ENCODE peak calls at places on chromosomes 13 and 19, in five cellular contexts. M, U, B, W and J are unnamed samples.

GRCh38 chr13:23681253-23681652 is 111.0 kb downstream of the TNFRSF19 start:
- DNase-seq in W (no peak), B (no peak), U (no peak), M (no peak), J (no peak)

GRCh38 chr19:18995804-18996241 is 37.5 kb downstream of the SUGP2 start:
- DNase-seq in W (peak), B (peak), M (no peak), U (peak), J (peak)

GRCh38 chr19:33634361-33635091 is 12.8 kb downstream of the CHST8 start:
- DNase-seq in W (no peak), M (no peak), B (no peak), U (no peak), J (no peak)

GRCh38 chr19:8307400-8307964 is 676 bp downstream of the CD320 start:
- DNase-seq in W (peak), U (no peak), M (peak), B (no peak), J (no peak)

GRCh38 chr19:2236285-2237050 is at the start of the genes PLEKHJ1 and SF3A2:
- DNase-seq in U (peak), B (peak), W (peak), M (peak), J (peak)

GRCh38 chr13:51894239-51894638 is 32.5 kb downstream of the CCDC70 start:
- DNase-seq in B (no peak), U (peak), W (no peak), M (no peak), J (peak)

GRCh38 chr13:40351537-40352384 is 314.7 kb downstream of the FOXO1 start:
- DNase-seq in B (no peak), U (no peak), M (no peak), W (no peak), J (no peak)

GRCh38 chr19:55070755-55071502 is 4.7 kb upstream of the EPS8L1 start:
- DNase-seq in U (no peak), W (no peak), B (no peak), M (no peak), J (no peak)

GRCh38 chr13:110965038-110965754 is 50.3 kb upstream of the ANKRD10 start:
- DNase-seq in B (no peak), U (no peak), W (peak), M (no peak), J (no peak)

GRCh38 chr19:50718255-50719118 is 1.1 kb downstream of the SHANK1 start:
- DNase-seq in U (peak), W (no peak), M (no peak), B (peak), J (no peak)

GRCh38 chr13:49246850-49247721 is 639 bp upstream of the CDADC1 start:
- DNase-seq in U (no peak), B (no peak), M (no peak), W (no peak), J (no peak)

GRCh38 chr13:45482571-45483173 is 17.9 kb downstream of the COG3 start:
- DNase-seq in M (no peak), W (peak), U (no peak), B (no peak), J (peak)

GRCh38 chr13:113387396-113387795 is 23.5 kb upstream of the GRTP1 start:
- DNase-seq in B (no peak), W (no peak), M (no peak), U (no peak), J (no peak)

GRCh38 chr13:111115841-111116500 is 861 bp downstream of the ARHGEF7 start:
- DNase-seq in W (peak), M (peak), U (peak), B (peak), J (peak)